ENCODE peak calls at places on chromosomes 6 and 20, in four cellular contexts. One of them, this sample, is unnamed.

GRCh38 chr20:21661488-21662055 is 43.9 kb upstream of the PAX1 start:
- DNase-seq in mammary epithelial cell: no peak
- DNase-seq in fibroblast of lung: no peak
- DNase-seq in lung: no peak
- DNase-seq in this sample: no peak

GRCh38 chr6:30565772-30566171 is 5.5 kb upstream of the ABCF1 start:
- DNase-seq in lung: no peak
- DNase-seq in mammary epithelial cell: no peak
- DNase-seq in fibroblast of lung: no peak
- DNase-seq in this sample: no peak

GRCh38 chr20:45322952-45323383 is 14.9 kb upstream of the MATN4 start:
- DNase-seq in fibroblast of lung: peak
- DNase-seq in lung: peak
- DNase-seq in mammary epithelial cell: peak
- DNase-seq in this sample: peak

GRCh38 chr20:600141-600540 is 10.0 kb downstream of the TCF15 start:
- DNase-seq in lung: no peak
- DNase-seq in mammary epithelial cell: no peak
- DNase-seq in fibroblast of lung: no peak
- DNase-seq in this sample: no peak

GRCh38 chr20:48204499-48204898 is 419.2 kb upstream of the SULF2 start:
- DNase-seq in mammary epithelial cell: no peak
- DNase-seq in lung: no peak
- DNase-seq in fibroblast of lung: no peak
- DNase-seq in this sample: peak

GRCh38 chr20:20731945-20732296 is 19.5 kb upstream of the RALGAPA2 start:
- DNase-seq in fibroblast of lung: peak
- DNase-seq in lung: no peak
- DNase-seq in mammary epithelial cell: peak
- DNase-seq in this sample: no peak

GRCh38 chr6:68628156-68628555 is 6.9 kb upstream of the ADGRB3 start:
- DNase-seq in mammary epithelial cell: no peak
- DNase-seq in lung: no peak
- DNase-seq in fibroblast of lung: no peak
- DNase-seq in this sample: no peak

GRCh38 chr6:69617163-69617562 is 179.6 kb downstream of the LMBRD1 start:
- DNase-seq in mammary epithelial cell: no peak
- DNase-seq in fibroblast of lung: no peak
- DNase-seq in lung: no peak
- DNase-seq in this sample: no peak

GRCh38 chr6:56268266-56268665 is 20.9 kb upstream of the COL21A1 start:
- DNase-seq in fibroblast of lung: no peak
- DNase-seq in mammary epithelial cell: no peak
- DNase-seq in lung: no peak
- DNase-seq in this sample: no peak

GRCh38 chr6:18491303-18492090 is 104.3 kb downstream of the RNF144B start:
- DNase-seq in lung: no peak
- DNase-seq in mammary epithelial cell: peak
- DNase-seq in fibroblast of lung: peak
- DNase-seq in this sample: no peak

GRCh38 chr6:112286010-112286409 is 31.6 kb upstream of the LAMA4 start:
- DNase-seq in fibroblast of lung: no peak
- DNase-seq in mammary epithelial cell: no peak
- DNase-seq in lung: no peak
- DNase-seq in this sample: no peak

GRCh38 chr6:37314803-37315515 is 38.8 kb upstream of the RNF8 start:
- DNase-seq in lung: no peak
- DNase-seq in mammary epithelial cell: peak
- DNase-seq in fibroblast of lung: peak
- DNase-seq in this sample: peak

GRCh38 chr6:149212892-149213786 is 104.4 kb upstream of the TAB2 start:
- DNase-seq in fibroblast of lung: peak
- DNase-seq in lung: no peak
- DNase-seq in mammary epithelial cell: no peak
- DNase-seq in this sample: no peak

GRCh38 chr6:105794263-105794662 is 291.9 kb upstream of the PRDM1 start:
- DNase-seq in lung: peak
- DNase-seq in mammary epithelial cell: no peak
- DNase-seq in fibroblast of lung: no peak
- DNase-seq in this sample: peak

GRCh38 chr6:158856261-158856660 is 37.1 kb upstream of the EZR start:
- DNase-seq in mammary epithelial cell: no peak
- DNase-seq in fibroblast of lung: peak
- DNase-seq in lung: no peak
- DNase-seq in this sample: no peak

GRCh38 chr20:39523405-39523804 is 561.3 kb downstream of the DHX35 start:
- DNase-seq in fibroblast of lung: no peak
- DNase-seq in mammary epithelial cell: no peak
- DNase-seq in lung: no peak
- DNase-seq in this sample: no peak

GRCh38 chr6:72554203-72554564 is 67.7 kb upstream of the KCNQ5 start:
- DNase-seq in lung: no peak
- DNase-seq in mammary epithelial cell: peak
- DNase-seq in fibroblast of lung: peak
- DNase-seq in this sample: no peak

GRCh38 chr20:47330933-47331708 is 25.4 kb downstream of the ZMYND8 start:
- DNase-seq in lung: no peak
- DNase-seq in mammary epithelial cell: peak
- DNase-seq in fibroblast of lung: peak
- DNase-seq in this sample: no peak

GRCh38 chr6:137798846-137799245 is 68.2 kb upstream of the TNFAIP3 start:
- DNase-seq in mammary epithelial cell: peak
- DNase-seq in fibroblast of lung: peak
- DNase-seq in lung: no peak
- DNase-seq in this sample: no peak

GRCh38 chr20:6008254-6008653 is 45.6 kb downstream of the LRRN4 start:
- DNase-seq in fibroblast of lung: peak
- DNase-seq in lung: peak
- DNase-seq in mammary epithelial cell: peak
- DNase-seq in this sample: no peak

GRCh38 chr6:26299286-26300042 is 65.5 kb upstream of the BTN3A2 start:
- DNase-seq in lung: no peak
- DNase-seq in fibroblast of lung: peak
- DNase-seq in mammary epithelial cell: no peak
- DNase-seq in this sample: no peak

GRCh38 chr20:36460648-36461599 is 80.4 kb upstream of the MYL9 start:
- DNase-seq in mammary epithelial cell: peak
- DNase-seq in lung: peak
- DNase-seq in fibroblast of lung: peak
- DNase-seq in this sample: peak
- TF ChIP-seq CTCF in mammary epithelial cell: no peak
- TF ChIP-seq CTCF in lung: no peak
- TF ChIP-seq CTCF in fibroblast of lung: no peak
- TF ChIP-seq CTCF in this sample: peak

DNA sequence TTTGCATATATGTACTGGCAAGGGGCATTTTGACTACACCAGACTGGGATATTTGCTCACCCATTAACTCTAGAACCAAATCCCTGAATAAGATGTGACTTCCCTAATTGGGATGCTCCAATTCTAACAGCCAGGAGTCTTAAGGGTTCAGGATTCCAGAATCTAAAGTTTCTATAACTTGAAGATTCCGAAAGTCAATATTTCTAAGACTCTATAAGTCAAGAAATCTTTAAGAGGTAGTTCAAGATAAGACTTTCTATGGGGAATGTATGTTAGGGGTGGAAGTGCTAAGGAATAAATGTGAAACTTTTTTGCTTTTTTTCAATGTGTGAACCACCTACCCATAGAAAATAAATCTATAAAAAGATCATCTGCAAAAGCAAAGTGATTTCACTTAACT is 42.7 kb upstream of the BLCAP start:
- DNase-seq in lung: no peak
- DNase-seq in fibroblast of lung: no peak
- DNase-seq in mammary epithelial cell: no peak
- DNase-seq in this sample: no peak
- TF ChIP-seq CTCF in lung: no peak
- TF ChIP-seq CTCF in fibroblast of lung: no peak
- TF ChIP-seq CTCF in mammary epithelial cell: no peak
- TF ChIP-seq CTCF in this sample: no peak

GRCh38 chr6:14702678-14703077 is 543.2 kb upstream of the JARID2 start:
- DNase-seq in fibroblast of lung: no peak
- DNase-seq in mammary epithelial cell: no peak
- DNase-seq in lung: no peak
- DNase-seq in this sample: no peak
- TF ChIP-seq CTCF in fibroblast of lung: no peak
- TF ChIP-seq CTCF in mammary epithelial cell: no peak
- TF ChIP-seq CTCF in lung: no peak
- TF ChIP-seq CTCF in this sample: no peak

GRCh38 chr20:10412591-10413408 is 21.2 kb downstream of the MKKS start:
- DNase-seq in mammary epithelial cell: no peak
- DNase-seq in fibroblast of lung: peak
- DNase-seq in lung: no peak
- DNase-seq in this sample: no peak
- TF ChIP-seq CTCF in mammary epithelial cell: peak
- TF ChIP-seq CTCF in fibroblast of lung: peak
- TF ChIP-seq CTCF in lung: no peak
- TF ChIP-seq CTCF in this sample: peak

GRCh38 chr6:51350308-51350904 is 531.7 kb downstream of the TFAP2B start:
- DNase-seq in fibroblast of lung: no peak
- DNase-seq in mammary epithelial cell: no peak
- DNase-seq in lung: no peak
- DNase-seq in this sample: no peak
- TF ChIP-seq CTCF in fibroblast of lung: peak
- TF ChIP-seq CTCF in mammary epithelial cell: peak
- TF ChIP-seq CTCF in lung: no peak
- TF ChIP-seq CTCF in this sample: peak

GRCh38 chr6:156021746-156022396 is 566.2 kb upstream of the NOX3 start:
- DNase-seq in lung: no peak
- DNase-seq in fibroblast of lung: peak
- DNase-seq in mammary epithelial cell: no peak
- DNase-seq in this sample: no peak

GRCh38 chr6:156016186-156016976 is 560.7 kb upstream of the NOX3 start:
- DNase-seq in mammary epithelial cell: no peak
- DNase-seq in lung: no peak
- DNase-seq in fibroblast of lung: no peak
- DNase-seq in this sample: no peak

GRCh38 chr6:156013155-156013554 is 557.5 kb upstream of the NOX3 start:
- DNase-seq in lung: no peak
- DNase-seq in fibroblast of lung: no peak
- DNase-seq in mammary epithelial cell: no peak
- DNase-seq in this sample: no peak

GRCh38 chr6:156017838-156018237 is 562.2 kb upstream of the NOX3 start:
- DNase-seq in fibroblast of lung: peak
- DNase-seq in lung: no peak
- DNase-seq in mammary epithelial cell: no peak
- DNase-seq in this sample: no peak
- TF ChIP-seq CTCF in fibroblast of lung: no peak
- TF ChIP-seq CTCF in lung: no peak
- TF ChIP-seq CTCF in mammary epithelial cell: no peak
- TF ChIP-seq CTCF in this sample: no peak

DNA sequence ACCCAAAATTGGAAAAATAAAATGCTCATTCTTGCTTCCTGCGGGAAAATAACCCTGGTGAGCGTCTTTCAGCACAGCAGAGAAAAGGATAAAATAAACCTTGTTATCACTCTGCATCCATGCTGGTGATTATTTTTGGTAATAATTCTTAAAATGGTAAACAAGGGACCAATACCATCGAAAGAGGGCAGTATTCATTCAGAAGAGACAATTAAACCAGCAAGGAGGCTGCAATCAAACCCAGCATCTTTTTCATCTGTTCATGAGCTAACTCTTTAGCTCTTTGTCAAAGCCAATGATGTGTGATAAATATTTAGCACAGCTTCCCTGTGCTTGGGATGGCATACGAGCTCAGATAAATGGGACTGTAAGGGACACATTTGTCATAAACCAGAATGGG is 34.3 kb downstream of the CDH26 start:
- DNase-seq in lung: no peak
- DNase-seq in mammary epithelial cell: no peak
- DNase-seq in fibroblast of lung: no peak
- DNase-seq in this sample: no peak
- TF ChIP-seq CTCF in lung: no peak
- TF ChIP-seq CTCF in mammary epithelial cell: no peak
- TF ChIP-seq CTCF in fibroblast of lung: peak
- TF ChIP-seq CTCF in this sample: peak

DNA sequence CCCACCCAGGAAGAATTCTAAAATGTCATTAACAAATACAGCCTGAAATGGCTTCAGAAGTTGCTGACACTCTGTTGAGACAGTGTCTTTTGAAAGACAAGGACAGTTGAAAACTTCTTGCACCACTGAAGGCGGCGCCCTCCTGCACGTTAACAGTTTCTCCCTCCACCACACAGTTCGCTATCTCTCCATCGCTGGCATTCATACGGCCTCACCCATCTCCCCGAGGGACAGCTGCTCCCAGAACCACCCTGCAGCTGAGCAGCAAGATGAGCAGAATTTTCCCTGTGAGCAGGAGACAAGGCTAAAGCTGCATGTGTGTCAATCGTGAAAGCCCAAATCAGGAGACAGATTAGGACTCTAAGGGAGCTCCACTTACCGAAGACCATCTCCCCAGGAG is 113.3 kb downstream of the LY86 start:
- DNase-seq in mammary epithelial cell: no peak
- DNase-seq in lung: no peak
- DNase-seq in fibroblast of lung: no peak
- DNase-seq in this sample: no peak
- TF ChIP-seq CTCF in mammary epithelial cell: no peak
- TF ChIP-seq CTCF in lung: no peak
- TF ChIP-seq CTCF in fibroblast of lung: no peak
- TF ChIP-seq CTCF in this sample: no peak

GRCh38 chr6:83613378-83613777 is 95.5 kb downstream of the SNAP91 start:
- DNase-seq in fibroblast of lung: peak
- DNase-seq in lung: no peak
- DNase-seq in mammary epithelial cell: no peak
- DNase-seq in this sample: no peak

DNA sequence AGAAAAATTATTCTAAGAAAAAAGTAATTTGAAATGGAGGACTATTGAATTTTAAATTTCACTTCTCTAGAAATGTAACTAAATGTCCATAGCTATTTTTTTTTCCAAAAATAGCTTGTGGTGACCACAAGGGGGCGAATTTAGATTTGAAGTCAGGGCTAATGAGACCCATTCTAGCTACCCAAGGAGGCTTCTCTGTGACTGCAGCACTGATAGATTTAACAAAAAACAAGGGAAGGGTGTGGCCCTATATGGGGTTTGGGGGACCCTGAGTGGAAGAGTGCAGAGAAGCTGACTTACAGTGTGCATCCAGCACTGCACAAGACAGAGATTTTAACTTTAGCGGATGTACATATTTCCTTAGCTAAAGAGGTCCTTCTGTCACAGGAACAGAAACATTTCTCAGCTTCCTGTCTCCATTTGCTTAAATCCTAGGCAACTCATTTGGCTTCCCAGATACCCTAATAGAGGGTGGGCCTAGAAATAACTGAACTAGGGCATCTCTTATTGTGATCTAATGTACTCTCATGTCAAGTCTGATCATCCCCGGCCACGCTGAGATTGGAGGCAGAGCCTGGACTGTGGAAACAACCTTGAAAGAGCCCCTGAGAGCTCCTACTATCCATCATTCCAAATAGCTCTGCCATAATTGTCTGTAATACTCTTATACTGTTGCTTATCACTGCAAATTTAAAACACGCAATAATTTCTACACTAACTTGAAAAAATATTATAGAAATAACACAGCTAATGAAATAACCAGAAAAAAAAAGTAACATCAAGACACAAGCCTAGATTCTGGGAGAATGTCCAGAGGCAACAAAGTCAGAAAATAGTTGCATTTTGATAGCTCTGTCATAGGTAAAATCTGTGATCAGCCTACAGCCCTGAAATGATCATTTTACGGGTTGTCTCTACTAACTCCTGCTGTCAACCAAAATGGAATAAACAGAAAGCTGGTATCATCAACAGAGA is 93.6 kb downstream of the SNAP91 start:
- DNase-seq in mammary epithelial cell: peak
- DNase-seq in fibroblast of lung: peak
- DNase-seq in lung: no peak
- DNase-seq in this sample: peak
- TF ChIP-seq CTCF in mammary epithelial cell: peak
- TF ChIP-seq CTCF in fibroblast of lung: peak
- TF ChIP-seq CTCF in lung: no peak
- TF ChIP-seq CTCF in this sample: peak